ENCODE peak calls at places on chromosomes 1 and 21, in seven cellular contexts. T is ovary; Z is AG04450; N is CD4-positive, alpha-beta T cell; C is H9; U is uterus; M is MM.1S. L is an unnamed sample.
A peak's percentile ranks its signal among the peaks of the same experiment; 100 is the strongest.

GRCh38 chr21:42530167-42530518 is 16.5 kb downstream of the SLC37A1 start:
- DNase-seq in N (no peak), U (no peak), T (no peak), M (no peak), C (no peak), Z (no peak), L (no peak)

GRCh38 chr1:205524794-205525101 is 20.3 kb downstream of the CDK18 start:
- DNase-seq in T (no peak), C (no peak), Z (no peak), M (no peak), U (no peak), N (no peak), L (no peak)

GRCh38 chr1:42676534-42677087 is 5.6 kb upstream of the YBX1 start:
- DNase-seq in C (no peak), U (no peak), N (no peak), M (no peak), Z (no peak), T (no peak), L (no peak)

GRCh38 chr21:26961704-26962103 is 5.2 kb downstream of the ADAMTS5 start:
- DNase-seq in U (peak; percentile 23), T (peak; percentile 38), Z (no peak), M (no peak), N (no peak), C (peak; percentile 51), L (no peak)

GRCh38 chr1:2645776-2646175 is 13.0 kb upstream of the MMEL1 start:
- DNase-seq in T (peak; percentile 27), M (no peak), Z (no peak), U (no peak), N (no peak), C (no peak), L (no peak)

GRCh38 chr1:237029240-237029639 is 12.7 kb upstream of the RYR2 start:
- DNase-seq in U (no peak), Z (no peak), M (no peak), T (no peak), C (no peak), N (no peak), L (no peak)

GRCh38 chr1:39653546-39654031 is 14.1 kb upstream of the HEYL start:
- DNase-seq in U (peak; percentile 86), Z (peak; percentile 58), T (peak; percentile 89), M (peak; percentile 85), C (peak; percentile 86), N (peak; percentile 68), L (peak; percentile 87)

GRCh38 chr1:175887981-175888428 is 144.6 kb upstream of the TNR start:
- DNase-seq in C (peak; percentile 89), N (no peak), M (no peak), T (no peak), Z (no peak), U (peak; percentile 19), L (no peak)

GRCh38 chr1:109944541-109944940 is 33.9 kb downstream of the CSF1 start:
- DNase-seq in N (no peak), M (no peak), U (no peak), Z (no peak), C (no peak), T (no peak), L (no peak)

GRCh38 chr1:171221665-171222591 is 26.4 kb upstream of the FMO1 start:
- DNase-seq in U (no peak), Z (no peak), N (no peak), C (no peak), T (peak; percentile 52), M (no peak), L (no peak)

GRCh38 chr1:240663160-240663879 is 51.4 kb upstream of the GREM2 start:
- DNase-seq in M (no peak), T (no peak), C (no peak), Z (peak; percentile 30), U (no peak), N (no peak), L (no peak)

GRCh38 chr1:117366281-117366981 is 818 bp upstream of the MAN1A2 start:
- DNase-seq in T (peak; percentile 94), U (peak; percentile 89), Z (no peak), N (peak; percentile 78), M (peak; percentile 77), C (peak; percentile 64), L (peak; percentile 65)

GRCh38 chr21:42533306-42533962 is 19.8 kb downstream of the SLC37A1 start:
- DNase-seq in M (no peak), Z (no peak), T (no peak), N (no peak), U (no peak), C (peak; percentile 18), L (no peak)

GRCh38 chr1:92728687-92729086 is 56.2 kb downstream of the EVI5 start:
- DNase-seq in T (no peak), U (no peak), N (no peak), Z (no peak), C (no peak), M (no peak), L (no peak)

GRCh38 chr1:38191451-38191850 is 144.9 kb upstream of the POU3F1 start:
- DNase-seq in M (no peak), N (no peak), T (peak; percentile 38), Z (no peak), C (no peak), U (no peak), L (no peak)

GRCh38 chr21:19853061-19853460 is 1145.1 kb upstream of the NCAM2 start:
- DNase-seq in Z (no peak), C (no peak), T (no peak), U (no peak), M (no peak), N (no peak), L (no peak)

GRCh38 chr1:62111084-62111483 is 83.6 kb upstream of the L1TD1 start:
- DNase-seq in U (no peak), N (no peak), C (no peak), Z (no peak), T (no peak), M (no peak), L (no peak)

GRCh38 chr1:41664861-41665640 is 180.6 kb upstream of the EDN2 start:
- DNase-seq in U (no peak), Z (no peak), C (peak; percentile 36), N (no peak), T (no peak), M (no peak), L (no peak)

GRCh38 chr1:115086176-115086830 is 3.0 kb downstream of the TSPAN2 start:
- DNase-seq in U (no peak), Z (no peak), C (no peak), M (no peak), T (no peak), N (no peak), L (no peak)

GRCh38 chr1:21255943-21256320 is 34.3 kb downstream of the ECE1 start:
- DNase-seq in U (no peak), N (no peak), C (no peak), Z (no peak), M (no peak), T (no peak), L (no peak)

GRCh38 chr1:21257431-21258135 is 32.7 kb downstream of the ECE1 start:
- DNase-seq in C (no peak), U (no peak), T (no peak), Z (no peak), M (no peak), N (no peak), L (no peak)

GRCh38 chr1:21256776-21257175 is 33.5 kb downstream of the ECE1 start:
- DNase-seq in N (no peak), T (no peak), M (no peak), U (no peak), C (no peak), Z (no peak), L (no peak)

GRCh38 chr1:21254335-21254951 is 35.8 kb downstream of the ECE1 start:
- DNase-seq in T (peak; percentile 84), U (peak; percentile 63), Z (no peak), M (no peak), N (no peak), C (no peak), L (no peak)

GRCh38 chr1:21255284-21255942 is 34.9 kb downstream of the ECE1 start:
- DNase-seq in U (peak; percentile 89), N (peak; percentile 83), C (peak; percentile 88), T (peak; percentile 93), Z (peak; percentile 50), M (peak; percentile 66), L (peak; percentile 74)
- H3K27ac ChIP-seq in U (peak overlapping the region; percentile 26), N (no peak overlapping the region), C (no peak overlapping the region), T (peak overlapping the region; percentile 30), Z (no peak overlapping the region), M (no peak overlapping the region), L (peak overlapping the region; percentile 46)

DNA sequence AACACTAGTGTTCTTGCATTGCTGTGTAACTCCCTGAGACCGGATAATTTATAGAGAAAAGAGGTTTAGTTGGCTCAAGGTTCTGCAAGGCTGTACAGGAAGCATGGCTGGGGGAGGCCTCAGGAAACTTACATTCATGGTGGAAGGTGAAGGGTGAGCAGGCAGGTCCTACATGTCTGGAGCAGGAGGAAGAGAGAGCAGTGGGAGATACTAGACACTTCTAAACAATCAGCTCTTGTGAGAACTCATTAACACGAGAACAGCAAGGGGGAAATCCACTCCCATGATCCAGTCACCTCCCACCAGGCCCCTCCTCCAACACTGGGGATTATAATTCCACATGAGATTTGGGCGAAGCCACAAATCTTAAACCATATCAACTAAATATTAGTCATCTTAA is 30.1 kb downstream of the RNF2 start:
- DNase-seq in Z (no peak), T (no peak), U (no peak), C (no peak), N (no peak), M (no peak), L (no peak)
- H3K27ac ChIP-seq in Z (no peak overlapping the region), T (no peak overlapping the region), U (no peak overlapping the region), C (no peak overlapping the region), N (no peak overlapping the region), M (no peak overlapping the region), L (no peak overlapping the region)

GRCh38 chr1:1041873-1042272 is 22.0 kb downstream of the AGRN start:
- DNase-seq in M (no peak), C (no peak), N (no peak), U (no peak), T (no peak), Z (no peak), L (no peak)

GRCh38 chr1:1042831-1043230 is 22.9 kb downstream of the AGRN start:
- DNase-seq in N (no peak), U (no peak), C (no peak), T (no peak), Z (no peak), M (no peak), L (no peak)

GRCh38 chr1:1040004-1040991 is 20.4 kb downstream of the AGRN start:
- DNase-seq in Z (peak; percentile 66), N (peak; percentile 67), T (peak; percentile 79), M (no peak), U (peak; percentile 71), C (peak; percentile 93), L (no peak)

GRCh38 chr1:1039145-1039910 is 19.4 kb downstream of the AGRN start:
- DNase-seq in N (no peak), U (no peak), Z (no peak), M (no peak), T (no peak), C (no peak), L (no peak)

GRCh38 chr1:1041092-1041503 is 21.2 kb downstream of the AGRN start:
- DNase-seq in M (no peak), N (no peak), U (no peak), T (no peak), C (peak; percentile 85), Z (no peak), L (no peak)
- H3K27ac ChIP-seq in M (no peak overlapping the region), N (no peak overlapping the region), U (no peak overlapping the region), T (no peak overlapping the region), C (no peak overlapping the region), Z (no peak overlapping the region), L (no peak overlapping the region)

DNA sequence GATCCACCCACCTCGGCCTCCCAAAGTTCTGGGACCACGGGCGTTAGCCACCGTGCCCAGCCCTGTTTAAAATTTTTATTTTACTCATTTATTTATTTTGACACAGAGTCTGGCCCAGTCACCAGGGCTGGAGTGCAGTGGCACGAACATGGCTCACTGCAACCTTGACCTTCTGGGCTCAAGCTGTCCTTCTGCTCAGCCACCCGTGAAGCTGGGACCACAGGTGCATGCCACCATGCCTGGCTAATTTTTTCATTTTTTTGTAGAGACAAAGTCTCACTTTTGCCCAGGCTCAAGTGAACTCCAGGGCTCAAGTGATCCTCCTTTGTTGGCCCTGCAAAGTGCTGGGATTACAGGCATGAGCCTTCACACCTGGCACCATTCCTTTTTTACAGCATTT is 27.5 kb upstream of the DNAJC6 start:
- DNase-seq in T (no peak), N (no peak), C (no peak), M (no peak), U (no peak), Z (no peak), L (no peak)
- H3K27ac ChIP-seq in T (no peak overlapping the region), N (no peak overlapping the region), C (no peak overlapping the region), M (no peak overlapping the region), U (no peak overlapping the region), Z (no peak overlapping the region), L (no peak overlapping the region)